ENCODE peak calls at places on chromosomes 11 and 22, in four cellular contexts. M, Z, A and E are unnamed samples.

GRCh38 chr11:17986007-17986710 is 26.7 kb downstream of the SERGEF start:
- DNase-seq in M (peak), A (no peak), Z (peak), E (peak)

GRCh38 chr22:37201066-37201820 is 11.0 kb downstream of the SSTR3 start:
- DNase-seq in A (no peak), Z (no peak), M (no peak), E (no peak)

GRCh38 chr22:26892401-26893033 is 235.1 kb downstream of the MIAT start:
- DNase-seq in A (no peak), Z (no peak), M (no peak), E (no peak)

GRCh38 chr11:61874460-61874809 is 16.9 kb downstream of the FADS3 start:
- DNase-seq in A (no peak), Z (no peak), M (no peak), E (no peak)

GRCh38 chr22:22061085-22062077 is 78.8 kb upstream of the TOP3B start:
- DNase-seq in M (peak), Z (no peak), A (no peak), E (no peak)

GRCh38 chr11:119206512-119207299 is 567 bp downstream of the CBL start:
- DNase-seq in Z (no peak), M (no peak), A (peak), E (no peak)

GRCh38 chr22:28001171-28001835 is 82.2 kb upstream of the PITPNB start:
- DNase-seq in A (no peak), M (no peak), Z (no peak), E (no peak)

GRCh38 chr11:876550-876949 is 33.9 kb downstream of the TSPAN4 start:
- DNase-seq in A (no peak), M (peak), Z (no peak), E (no peak)

GRCh38 chr11:75261902-75262361 is 21.4 kb downstream of the TPBGL start:
- DNase-seq in M (no peak), Z (no peak), A (no peak), E (no peak)

GRCh38 chr22:46767249-46767985 is 5.0 kb downstream of the TBC1D22A start:
- DNase-seq in Z (no peak), A (no peak), M (no peak), E (no peak)
- TF ChIP-seq CTCF in Z (no peak), A (no peak), M (no peak), E (no peak)

GRCh38 chr11:44388828-44389645 is 79.1 kb upstream of the ALX4 start:
- DNase-seq in A (no peak), M (no peak), Z (no peak), E (no peak)
- H3K4me3 ChIP-seq in A (no peak), M (no peak), Z (no peak), E (no peak)

GRCh38 chr11:69167130-69167915 is 11.6 kb downstream of the SMIM38 start:
- DNase-seq in M (no peak), A (no peak), Z (no peak), E (no peak)

GRCh38 chr11:69165775-69166174 is 10.0 kb downstream of the SMIM38 start:
- DNase-seq in M (no peak), A (no peak), Z (no peak), E (no peak)

GRCh38 chr11:69167916-69168691 is 12.4 kb downstream of the SMIM38 start:
- DNase-seq in Z (no peak), M (peak), A (no peak), E (no peak)

GRCh38 chr11:69164824-69165223 is 9.1 kb downstream of the SMIM38 start:
- DNase-seq in Z (no peak), A (no peak), M (no peak), E (no peak)

DNA sequence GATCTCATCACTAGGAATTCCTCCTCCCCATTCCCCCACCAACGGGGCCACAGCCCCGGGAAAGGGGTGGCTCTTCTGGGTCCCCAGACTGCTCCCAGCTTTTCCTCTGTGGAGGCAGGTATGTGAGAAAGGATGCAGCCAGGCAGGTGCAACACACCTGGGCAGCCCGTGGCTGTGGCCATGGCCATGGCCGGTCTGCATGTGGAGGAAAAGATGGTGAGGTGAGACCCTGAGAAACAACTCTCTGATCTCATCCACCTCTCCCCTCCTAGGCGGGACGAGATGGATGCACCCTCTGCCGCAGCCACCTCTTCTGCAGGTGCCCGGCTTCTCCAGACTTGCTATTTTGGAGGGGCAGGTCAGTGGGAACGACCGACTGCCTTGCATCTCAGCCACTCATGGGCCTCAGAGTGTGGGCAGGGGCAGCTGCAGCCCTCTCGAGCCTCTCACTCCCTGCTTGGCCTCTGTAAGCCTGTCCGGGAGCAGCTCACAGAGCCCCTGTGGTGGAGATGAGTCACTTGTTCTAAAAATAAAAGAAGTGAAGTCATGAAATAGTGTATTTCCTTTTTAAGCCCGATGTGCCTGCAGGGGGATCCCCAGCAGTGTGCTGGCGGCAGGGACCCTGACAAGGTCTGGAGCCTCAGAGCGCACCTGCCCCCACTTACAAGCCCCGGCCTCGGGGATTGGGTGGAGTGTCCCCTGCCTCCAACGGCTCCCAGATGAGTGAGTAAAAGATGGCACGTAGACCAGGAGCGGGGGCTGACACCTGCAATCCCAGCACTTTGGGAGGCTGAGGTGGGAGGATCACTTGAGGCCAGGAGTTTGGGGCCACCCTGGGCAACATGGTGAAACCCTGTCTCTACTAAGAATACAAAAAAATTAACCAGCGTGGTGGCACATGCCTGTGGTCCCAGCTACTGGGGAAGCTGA is 10.7 kb downstream of the SMIM38 start:
- DNase-seq in Z (peak), M (peak), A (no peak), E (peak)
- TF ChIP-seq CTCF in Z (peak), M (peak), A (no peak), E (peak)

GRCh38 chr11:37630866-37631265 is 1032.8 kb upstream of the RAG2 start:
- DNase-seq in A (no peak), M (no peak), Z (no peak), E (no peak)
- H3K4me3 ChIP-seq in A (no peak), M (no peak), Z (no peak), E (no peak)

GRCh38 chr11:113725411-113725810 is 19.3 kb upstream of the TMPRSS5 start:
- DNase-seq in A (no peak), M (no peak), Z (no peak), E (no peak)
- TF ChIP-seq CTCF in A (no peak), M (no peak), Z (no peak), E (no peak)

GRCh38 chr22:38706101-38706884 is 549 bp downstream of the GTPBP1 start:
- DNase-seq in Z (no peak), A (peak), M (peak), E (no peak)
- H3K4me3 ChIP-seq in Z (peak), A (peak), M (peak), E (peak)

DNA sequence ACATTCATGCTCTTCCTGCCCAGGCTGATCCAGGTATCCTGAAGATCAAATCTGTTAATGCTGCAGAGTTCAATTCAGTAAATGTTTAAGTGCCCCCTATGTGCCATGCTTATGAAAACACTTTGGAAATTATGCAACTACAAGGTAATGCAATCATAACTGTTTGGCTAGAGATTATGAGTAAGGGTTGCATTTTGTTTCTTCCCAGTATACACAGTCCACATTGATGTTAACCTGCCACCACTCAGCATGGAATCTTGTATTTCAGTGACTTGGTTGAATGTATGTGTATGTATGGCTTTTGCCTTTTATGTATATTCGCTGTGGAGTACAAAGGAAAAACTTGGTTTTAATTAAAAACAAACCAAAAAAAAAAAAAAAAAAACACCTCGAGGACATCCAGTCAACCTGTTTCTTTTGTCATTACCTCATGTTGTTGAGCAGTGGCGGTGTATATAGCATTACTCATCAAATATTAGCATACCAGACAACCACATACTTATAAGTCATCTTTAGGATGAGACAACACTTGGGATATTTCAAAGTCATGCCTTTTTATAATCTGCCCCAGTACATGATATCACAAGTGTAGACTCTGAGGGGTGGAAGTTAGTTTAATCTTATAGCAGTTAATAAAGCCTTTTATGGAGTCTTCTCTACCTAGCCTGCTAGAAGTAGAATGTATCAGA is 86.1 kb upstream of the HORMAD2 start:
- DNase-seq in Z (peak), A (no peak), M (peak), E (no peak)
- TF ChIP-seq CTCF in Z (no peak), A (no peak), M (peak), E (peak)

GRCh38 chr11:62921573-62922188 is 518 bp upstream of the CHRM1 start:
- DNase-seq in Z (no peak), A (peak), M (no peak), E (no peak)

GRCh38 chr11:62919476-62919875 is 1.7 kb downstream of the CHRM1 start:
- DNase-seq in A (no peak), M (no peak), Z (no peak), E (no peak)

GRCh38 chr11:62918531-62918930 is 2.6 kb downstream of the CHRM1 start:
- DNase-seq in M (no peak), A (no peak), Z (no peak), E (no peak)

GRCh38 chr11:62921201-62921572 is at the start of gene CHRM1:
- DNase-seq in Z (no peak), M (no peak), A (peak), E (no peak)

GRCh38 chr11:62919898-62920640 is 1.1 kb downstream of the CHRM1 start:
- DNase-seq in Z (no peak), M (no peak), A (no peak), E (no peak)
- H3K4me3 ChIP-seq in Z (no peak), M (no peak), A (no peak), E (no peak)

DNA sequence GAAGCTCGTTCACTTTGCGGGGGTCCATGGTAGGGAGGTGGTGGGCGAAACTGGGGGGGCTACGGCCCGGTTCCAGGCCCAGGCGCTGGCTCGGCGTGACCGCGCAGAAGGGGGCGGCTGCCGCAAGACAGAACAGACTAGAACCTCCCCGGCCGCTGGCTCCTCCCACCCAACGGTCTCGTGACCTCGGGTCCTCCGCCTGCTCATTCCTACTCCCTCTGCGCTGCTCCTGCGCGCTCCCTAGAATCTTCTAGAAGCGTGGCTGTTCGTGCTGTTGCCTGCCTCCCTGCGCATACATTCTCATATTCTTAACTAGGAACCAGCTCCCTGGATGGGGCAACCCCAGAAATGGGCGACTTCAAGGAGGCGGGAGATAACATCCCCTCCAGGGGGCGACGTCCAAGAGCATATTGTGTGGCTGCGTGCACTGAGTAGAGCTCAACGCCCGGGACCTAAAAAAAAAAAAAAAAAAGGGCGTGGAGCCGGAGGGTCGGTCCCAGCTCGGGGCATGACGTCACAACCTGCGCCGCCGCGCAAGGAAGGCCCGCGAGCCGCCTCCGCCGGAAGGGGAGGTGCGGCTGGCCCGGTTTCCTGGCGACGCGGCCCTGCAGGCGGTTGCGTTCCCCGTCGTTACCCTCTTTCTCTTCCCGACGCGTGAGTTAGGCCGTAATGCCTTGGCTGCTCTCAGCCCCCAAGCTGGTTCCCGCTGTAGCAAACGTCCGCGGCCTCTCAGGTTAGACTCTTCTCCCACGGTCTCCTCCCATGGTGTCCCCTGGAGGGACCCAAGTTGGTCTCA is at the start of the genes ST13 and XPNPEP3:
- DNase-seq in A (peak), Z (peak), M (peak), E (peak)
- TF ChIP-seq CTCF in A (no peak), Z (peak), M (peak), E (no peak)

GRCh38 chr11:63761173-63761572 is 7.4 kb downstream of the ZFTA start:
- DNase-seq in A (no peak), Z (no peak), M (no peak), E (no peak)
- H3K4me3 ChIP-seq in A (no peak), Z (no peak), M (no peak), E (no peak)